ENCODE peak calls at places on chromosomes 16 and 17, in six cellular contexts. T is stomach, H is brain microvascular endothelial cell, P is RWPE1, X is tibial artery, Q is bronchial epithelial cell. D is an unnamed sample.

GRCh38 chr17:27222515-27222914 is 71.4 kb upstream of the WSB1 start:
- DNase-seq in T (no peak), H (no peak), P (no peak), X (no peak), Q (no peak), D (no peak)

GRCh38 chr17:7943291-7943690 is 11.3 kb downstream of the CNTROB start:
- DNase-seq in T (no peak), H (no peak), P (no peak), X (no peak), Q (no peak), D (no peak)

GRCh38 chr16:89004209-89004831 is 27.3 kb upstream of the CBFA2T3 start:
- DNase-seq in T (no peak), H (no peak), P (no peak), X (no peak), Q (no peak), D (no peak)

GRCh38 chr17:67025216-67025792 is 19.1 kb upstream of the CACNG1 start:
- DNase-seq in T (peak), H (no peak), P (no peak), X (no peak), Q (no peak), D (no peak)

GRCh38 chr16:369866-370436 is 387 bp downstream of the MRPL28 start:
- DNase-seq in T (peak), H (no peak), P (no peak), X (no peak), Q (no peak), D (no peak)

GRCh38 chr17:77644981-77645380 is 313.5 kb upstream of the TNRC6C start:
- DNase-seq in T (no peak), H (no peak), P (no peak), X (no peak), Q (no peak), D (no peak)

GRCh38 chr17:8991514-8992285 is 26.2 kb upstream of the PIK3R5 start:
- DNase-seq in T (peak), H (peak), P (peak), X (peak), Q (peak), D (peak)

GRCh38 chr17:79626156-79626890 is 15.5 kb upstream of the RBFOX3 start:
- DNase-seq in T (no peak), H (no peak), P (no peak), X (peak), Q (no peak), D (no peak)

GRCh38 chr17:688100-688989 is 26.3 kb downstream of the VPS53 start:
- DNase-seq in T (no peak), H (peak), P (no peak), X (no peak), Q (no peak), D (no peak)

GRCh38 chr16:28873543-28874201 is 4.6 kb upstream of the ATP2A1 start:
- DNase-seq in T (no peak), H (no peak), P (no peak), X (no peak), Q (no peak), D (no peak)

GRCh38 chr16:78285437-78285917 is 186.0 kb downstream of the WWOX start:
- DNase-seq in T (no peak), H (no peak), P (no peak), X (no peak), Q (no peak), D (no peak)

GRCh38 chr17:63075969-63076368 is 109.9 kb downstream of the TANC2 start:
- DNase-seq in T (no peak), H (no peak), P (no peak), X (no peak), Q (no peak), D (no peak)

GRCh38 chr17:17774009-17774881 is 62.5 kb downstream of the SREBF1 start:
- DNase-seq in T (peak), H (no peak), P (peak), X (no peak), Q (peak), D (no peak)
- TF ChIP-seq CTCF in T (peak), H (peak), P (peak), X (no peak), Q (peak), D (no peak)

DNA sequence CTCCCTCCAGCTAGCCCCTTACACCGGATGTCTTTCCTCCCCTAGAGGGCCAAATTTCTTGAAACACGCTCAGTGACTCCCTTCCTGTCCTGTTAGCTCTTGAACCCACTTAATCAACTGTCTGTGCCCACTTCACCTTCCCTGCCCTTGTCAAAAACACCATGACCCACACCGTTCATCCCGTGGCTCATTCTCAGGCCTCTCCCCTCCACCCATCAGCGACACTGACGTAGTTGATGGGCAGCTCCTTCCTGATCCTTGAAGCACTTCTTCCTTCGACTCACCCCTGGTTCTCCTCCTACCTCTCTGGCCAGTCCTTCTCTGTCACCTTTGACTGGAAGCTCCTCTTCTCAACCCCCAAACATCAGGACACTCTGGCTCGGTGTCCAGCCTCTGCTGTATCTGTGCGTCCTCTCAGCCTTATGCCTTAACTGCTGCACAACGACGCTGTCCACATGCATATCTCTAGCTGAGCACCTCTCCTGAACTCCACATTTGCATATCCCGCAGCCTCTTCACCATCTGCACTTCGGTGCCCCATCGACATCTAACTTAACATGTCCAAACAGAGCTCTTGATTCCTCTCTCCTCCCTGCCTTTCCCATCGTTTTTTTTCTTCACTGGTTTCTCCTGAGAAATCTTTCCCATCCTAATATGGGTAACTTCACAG is 39.3 kb upstream of the CCDC182 start:
- DNase-seq in T (no peak), H (no peak), P (no peak), X (no peak), Q (peak), D (no peak)
- TF ChIP-seq CTCF in T (no peak), H (no peak), P (no peak), X (no peak), Q (no peak), D (no peak)

GRCh38 chr16:2082171-2082982 is 34.6 kb downstream of the TSC2 start:
- DNase-seq in T (peak), H (no peak), P (peak), X (no peak), Q (peak), D (no peak)
- TF ChIP-seq CTCF in T (peak), H (no peak), P (no peak), X (no peak), Q (peak), D (no peak)

DNA sequence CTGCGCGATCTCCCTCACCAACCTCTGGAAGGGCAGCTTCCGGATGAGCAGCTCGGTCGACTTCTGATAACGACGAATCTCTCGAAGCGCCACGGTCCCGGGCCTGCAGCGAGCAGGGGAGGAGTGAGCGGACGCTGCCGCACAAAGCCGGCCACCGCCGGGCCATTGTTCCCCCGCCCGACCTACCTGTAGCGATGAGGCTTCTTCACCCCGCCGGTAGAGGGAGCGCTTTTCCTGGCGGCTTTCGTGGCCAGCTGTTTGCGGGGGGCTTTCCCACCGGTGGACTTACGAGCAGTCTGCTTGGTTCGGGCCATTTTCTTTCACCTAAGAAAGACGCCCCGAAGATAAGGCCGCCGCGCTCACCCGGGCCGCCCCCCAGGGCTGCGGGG is 5.8 kb upstream of the UNK start:
- DNase-seq in T (peak), H (no peak), P (no peak), X (no peak), Q (no peak), D (no peak)
- TF ChIP-seq CTCF in T (peak), H (peak), P (peak), X (peak), Q (peak), D (peak)

DNA sequence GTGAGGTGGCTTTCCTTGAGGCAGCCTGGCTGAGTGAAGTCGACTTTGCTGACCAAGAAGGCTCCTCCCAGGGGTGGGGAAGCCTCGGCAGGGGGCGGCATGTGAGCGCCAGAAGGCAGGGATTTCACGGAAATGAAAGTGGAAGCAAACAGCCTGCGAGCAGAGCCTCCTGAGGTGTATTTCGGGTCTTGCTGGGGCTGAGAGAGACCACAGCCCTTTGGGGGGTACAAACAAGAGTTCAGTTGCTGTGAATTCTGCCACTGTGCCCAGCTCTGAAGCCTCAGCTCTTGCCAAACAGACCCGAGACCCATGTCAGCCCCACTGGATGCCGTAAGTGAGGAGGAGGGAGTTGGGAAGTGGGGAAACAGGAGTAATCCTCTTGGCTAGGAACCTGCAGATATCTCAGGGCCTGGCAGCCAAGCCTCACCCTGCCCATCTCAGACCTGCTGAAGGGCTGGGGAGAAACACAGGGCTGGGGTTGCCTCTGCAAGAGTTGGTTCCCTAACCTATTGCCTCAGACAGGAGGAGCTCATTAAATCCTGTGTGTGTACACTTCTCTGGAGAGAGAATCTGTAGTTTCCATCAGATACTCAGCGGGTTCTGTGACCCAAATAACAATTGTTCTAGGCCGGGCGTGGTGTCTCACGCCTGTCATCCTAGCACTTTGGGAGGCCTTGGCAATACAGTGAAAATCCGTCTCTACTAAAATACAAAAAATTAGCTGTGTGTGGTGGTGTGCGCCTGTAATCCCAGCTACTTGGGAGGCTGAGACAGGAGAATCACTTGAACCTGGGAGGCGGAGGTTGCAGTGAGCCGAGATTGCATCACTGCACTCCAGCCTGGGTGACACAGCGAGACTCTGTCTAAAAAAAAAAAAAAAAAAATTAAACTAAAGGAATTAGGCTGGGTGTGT is at the start of gene IFI35:
- DNase-seq in T (peak), H (peak), P (peak), X (peak), Q (peak), D (no peak)
- TF ChIP-seq CTCF in T (peak), H (peak), P (peak), X (peak), Q (peak), D (peak)

GRCh38 chr17:81528384-81528650 is 140 bp downstream of the FSCN2 start:
- DNase-seq in T (no peak), H (no peak), P (no peak), X (no peak), Q (no peak), D (no peak)

GRCh38 chr17:81528651-81529436 is 667 bp downstream of the FSCN2 start:
- DNase-seq in T (no peak), H (no peak), P (no peak), X (no peak), Q (no peak), D (no peak)

GRCh38 chr17:81529437-81529803 is 1.2 kb downstream of the FSCN2 start:
- DNase-seq in T (no peak), H (no peak), P (no peak), X (no peak), Q (no peak), D (no peak)

GRCh38 chr17:81526662-81527571 is 1.3 kb upstream of the FSCN2 start:
- DNase-seq in T (no peak), H (no peak), P (no peak), X (no peak), Q (no peak), D (no peak)

GRCh38 chr17:81527591-81528383 is at the start of gene FSCN2:
- DNase-seq in T (peak), H (no peak), P (no peak), X (peak), Q (no peak), D (no peak)
- TF ChIP-seq CTCF in T (no peak), H (peak), P (no peak), X (no peak), Q (no peak), D (no peak)

GRCh38 chr16:27181020-27181419 is 22.3 kb upstream of the KDM8 start:
- DNase-seq in T (no peak), H (no peak), P (no peak), X (no peak), Q (no peak), D (no peak)
- TF ChIP-seq CTCF in T (no peak), H (peak), P (no peak), X (no peak), Q (peak), D (peak)

D was measured in progenitor cell of endocrine pancreas.